ENCODE peak calls at places on chromosomes 13 and 19, in seven cellular contexts. One of them, this sample, is unnamed.

GRCh38 chr19:32809754-32810153 is 59.8 kb downstream of the SLC7A9 start:
- DNase-seq in hepatic stellate cell: no peak
- DNase-seq in IMR-90: no peak
- DNase-seq in colonic mucosa: no peak
- DNase-seq in neural crest cell: no peak
- DNase-seq in lower leg skin: no peak
- DNase-seq in cardiac fibroblast: no peak
- DNase-seq in this sample: no peak

GRCh38 chr13:59034198-59034597 is 1129.5 kb downstream of the DIAPH3 start:
- DNase-seq in hepatic stellate cell: no peak
- DNase-seq in IMR-90: no peak
- DNase-seq in colonic mucosa: no peak
- DNase-seq in neural crest cell: no peak
- DNase-seq in lower leg skin: no peak
- DNase-seq in cardiac fibroblast: no peak
- DNase-seq in this sample: no peak

GRCh38 chr19:16397791-16398529 is 73.3 kb downstream of the KLF2 start:
- DNase-seq in hepatic stellate cell: no peak
- DNase-seq in IMR-90: no peak
- DNase-seq in colonic mucosa: no peak
- DNase-seq in neural crest cell: no peak
- DNase-seq in lower leg skin: peak; percentile 51
- DNase-seq in cardiac fibroblast: peak; percentile 34
- DNase-seq in this sample: no peak

GRCh38 chr19:46821512-46822359 is 28.9 kb downstream of the AP2S1 start:
- DNase-seq in hepatic stellate cell: no peak
- DNase-seq in IMR-90: no peak
- DNase-seq in colonic mucosa: peak; percentile 58
- DNase-seq in neural crest cell: no peak
- DNase-seq in lower leg skin: no peak
- DNase-seq in cardiac fibroblast: no peak
- DNase-seq in this sample: peak; percentile 62

GRCh38 chr13:33728271-33729037 is 89.5 kb upstream of the RFC3 start:
- DNase-seq in hepatic stellate cell: no peak
- DNase-seq in IMR-90: no peak
- DNase-seq in colonic mucosa: no peak
- DNase-seq in neural crest cell: no peak
- DNase-seq in lower leg skin: no peak
- DNase-seq in cardiac fibroblast: peak; percentile 40
- DNase-seq in this sample: peak; percentile 27

GRCh38 chr13:114004416-114005205 is 30.7 kb upstream of the C13orf46 start:
- DNase-seq in hepatic stellate cell: no peak
- DNase-seq in IMR-90: peak; percentile 50
- DNase-seq in colonic mucosa: no peak
- DNase-seq in neural crest cell: no peak
- DNase-seq in lower leg skin: no peak
- DNase-seq in cardiac fibroblast: peak; percentile 87
- DNase-seq in this sample: no peak

GRCh38 chr13:30307194-30307965 is at the start of gene KATNAL1:
- DNase-seq in hepatic stellate cell: peak; percentile 74
- DNase-seq in IMR-90: peak; percentile 57
- DNase-seq in colonic mucosa: peak; percentile 78
- DNase-seq in neural crest cell: peak; percentile 73
- DNase-seq in lower leg skin: peak; percentile 57
- DNase-seq in cardiac fibroblast: peak; percentile 71
- DNase-seq in this sample: peak; percentile 86

GRCh38 chr19:47037766-47038165 is 10.7 kb downstream of the TMEM160 start:
- DNase-seq in hepatic stellate cell: no peak
- DNase-seq in IMR-90: no peak
- DNase-seq in colonic mucosa: no peak
- DNase-seq in neural crest cell: no peak
- DNase-seq in lower leg skin: no peak
- DNase-seq in cardiac fibroblast: no peak
- DNase-seq in this sample: peak; percentile 24

GRCh38 chr13:42129033-42129432 is 80.6 kb downstream of the DGKH start:
- DNase-seq in hepatic stellate cell: no peak
- DNase-seq in IMR-90: no peak
- DNase-seq in colonic mucosa: no peak
- DNase-seq in neural crest cell: no peak
- DNase-seq in lower leg skin: no peak
- DNase-seq in cardiac fibroblast: no peak
- DNase-seq in this sample: no peak

GRCh38 chr13:54029226-54029625 is 1000.6 kb downstream of the OLFM4 start:
- DNase-seq in hepatic stellate cell: no peak
- DNase-seq in IMR-90: no peak
- DNase-seq in colonic mucosa: no peak
- DNase-seq in neural crest cell: no peak
- DNase-seq in lower leg skin: no peak
- DNase-seq in cardiac fibroblast: peak; percentile 4
- DNase-seq in this sample: peak; percentile 20

GRCh38 chr19:14073925-14074838 is 1.6 kb downstream of the MISP3 start:
- DNase-seq in hepatic stellate cell: no peak
- DNase-seq in IMR-90: peak; percentile 25
- DNase-seq in colonic mucosa: peak; percentile 80
- DNase-seq in neural crest cell: no peak
- DNase-seq in lower leg skin: no peak
- DNase-seq in cardiac fibroblast: no peak
- DNase-seq in this sample: no peak

GRCh38 chr19:728011-728410 is 19.3 kb downstream of the PALM start:
- DNase-seq in hepatic stellate cell: peak; percentile 77
- DNase-seq in IMR-90: no peak
- DNase-seq in colonic mucosa: no peak
- DNase-seq in neural crest cell: no peak
- DNase-seq in lower leg skin: no peak
- DNase-seq in cardiac fibroblast: peak; percentile 60
- DNase-seq in this sample: no peak

GRCh38 chr19:47511681-47512080 is 3.2 kb downstream of the NAPA start:
- DNase-seq in hepatic stellate cell: peak; percentile 52
- DNase-seq in IMR-90: peak; percentile 61
- DNase-seq in colonic mucosa: no peak
- DNase-seq in neural crest cell: no peak
- DNase-seq in lower leg skin: no peak
- DNase-seq in cardiac fibroblast: peak; percentile 52
- DNase-seq in this sample: no peak

GRCh38 chr19:46862504-46862835 is 1.7 kb downstream of the ARHGAP35 start:
- DNase-seq in hepatic stellate cell: no peak
- DNase-seq in IMR-90: no peak
- DNase-seq in colonic mucosa: no peak
- DNase-seq in neural crest cell: no peak
- DNase-seq in lower leg skin: no peak
- DNase-seq in cardiac fibroblast: peak; percentile 31
- DNase-seq in this sample: no peak

GRCh38 chr13:97308735-97309429 is 86.7 kb downstream of the MBNL2 start:
- DNase-seq in hepatic stellate cell: no peak
- DNase-seq in IMR-90: peak; percentile 34
- DNase-seq in colonic mucosa: no peak
- DNase-seq in neural crest cell: no peak
- DNase-seq in lower leg skin: no peak
- DNase-seq in cardiac fibroblast: peak; percentile 33
- DNase-seq in this sample: no peak

GRCh38 chr13:89748716-89749115 is 1598.8 kb upstream of the MIR17HG start:
- DNase-seq in hepatic stellate cell: no peak
- DNase-seq in IMR-90: no peak
- DNase-seq in colonic mucosa: no peak
- DNase-seq in neural crest cell: no peak
- DNase-seq in lower leg skin: no peak
- DNase-seq in cardiac fibroblast: no peak
- DNase-seq in this sample: no peak

GRCh38 chr13:106555631-106556328 is 12.2 kb downstream of the ARGLU1 start:
- DNase-seq in hepatic stellate cell: no peak
- DNase-seq in IMR-90: peak; percentile 68
- DNase-seq in colonic mucosa: no peak
- DNase-seq in neural crest cell: no peak
- DNase-seq in lower leg skin: no peak
- DNase-seq in cardiac fibroblast: peak; percentile 48
- DNase-seq in this sample: no peak

GRCh38 chr13:78618411-78618810 is 15.1 kb upstream of the POU4F1 start:
- DNase-seq in hepatic stellate cell: no peak
- DNase-seq in IMR-90: no peak
- DNase-seq in colonic mucosa: no peak
- DNase-seq in neural crest cell: no peak
- DNase-seq in lower leg skin: no peak
- DNase-seq in cardiac fibroblast: no peak
- DNase-seq in this sample: no peak

GRCh38 chr13:27791146-27791900 is 960 bp upstream of the GSX1 start:
- DNase-seq in hepatic stellate cell: no peak
- DNase-seq in IMR-90: no peak
- DNase-seq in colonic mucosa: no peak
- DNase-seq in neural crest cell: no peak
- DNase-seq in lower leg skin: no peak
- DNase-seq in cardiac fibroblast: no peak
- DNase-seq in this sample: no peak

GRCh38 chr19:57672466-57672865 is 3.7 kb downstream of the ZSCAN4 start:
- DNase-seq in hepatic stellate cell: no peak
- DNase-seq in IMR-90: no peak
- DNase-seq in colonic mucosa: no peak
- DNase-seq in neural crest cell: no peak
- DNase-seq in lower leg skin: no peak
- DNase-seq in cardiac fibroblast: no peak
- DNase-seq in this sample: no peak

GRCh38 chr13:39144941-39145533 is 106.8 kb downstream of the NHLRC3 start:
- DNase-seq in hepatic stellate cell: peak; percentile 51
- DNase-seq in IMR-90: peak; percentile 70
- DNase-seq in colonic mucosa: peak; percentile 52
- DNase-seq in neural crest cell: peak; percentile 58
- DNase-seq in lower leg skin: peak; percentile 57
- DNase-seq in cardiac fibroblast: peak; percentile 84
- DNase-seq in this sample: peak; percentile 56

GRCh38 chr13:101115762-101116161 is 300.5 kb downstream of the NALCN start:
- DNase-seq in hepatic stellate cell: no peak
- DNase-seq in IMR-90: no peak
- DNase-seq in colonic mucosa: no peak
- DNase-seq in neural crest cell: no peak
- DNase-seq in lower leg skin: no peak
- DNase-seq in cardiac fibroblast: peak; percentile 26
- DNase-seq in this sample: no peak

GRCh38 chr19:19098084-19098702 is 34.4 kb downstream of the SLC25A42 start:
- DNase-seq in hepatic stellate cell: no peak
- DNase-seq in IMR-90: no peak
- DNase-seq in colonic mucosa: no peak
- DNase-seq in neural crest cell: no peak
- DNase-seq in lower leg skin: no peak
- DNase-seq in cardiac fibroblast: no peak
- DNase-seq in this sample: no peak

GRCh38 chr19:17553256-17553655 is 2.2 kb upstream of the COLGALT1 start:
- DNase-seq in hepatic stellate cell: peak; percentile 69
- DNase-seq in IMR-90: peak; percentile 95
- DNase-seq in colonic mucosa: peak; percentile 59
- DNase-seq in neural crest cell: no peak
- DNase-seq in lower leg skin: peak; percentile 86
- DNase-seq in cardiac fibroblast: peak; percentile 100
- DNase-seq in this sample: no peak

GRCh38 chr19:2549701-2550191 is 73.8 kb downstream of the GADD45B start:
- DNase-seq in hepatic stellate cell: peak; percentile 64
- DNase-seq in IMR-90: peak; percentile 88
- DNase-seq in colonic mucosa: peak; percentile 64
- DNase-seq in neural crest cell: no peak
- DNase-seq in lower leg skin: peak; percentile 94
- DNase-seq in cardiac fibroblast: peak; percentile 97
- DNase-seq in this sample: no peak

GRCh38 chr19:50890422-50891252 is 17.4 kb downstream of the KLK2 start:
- DNase-seq in hepatic stellate cell: no peak
- DNase-seq in IMR-90: peak; percentile 15
- DNase-seq in colonic mucosa: no peak
- DNase-seq in neural crest cell: no peak
- DNase-seq in lower leg skin: no peak
- DNase-seq in cardiac fibroblast: peak; percentile 41
- DNase-seq in this sample: no peak

GRCh38 chr13:32164622-32165268 is 133.2 kb downstream of the FRY start:
- DNase-seq in hepatic stellate cell: peak; percentile 18
- DNase-seq in IMR-90: peak; percentile 66
- DNase-seq in colonic mucosa: peak; percentile 48
- DNase-seq in neural crest cell: peak; percentile 32
- DNase-seq in lower leg skin: no peak
- DNase-seq in cardiac fibroblast: peak; percentile 86
- DNase-seq in this sample: peak; percentile 14

GRCh38 chr19:16330368-16330801 is 5.8 kb downstream of the KLF2 start:
- DNase-seq in hepatic stellate cell: peak; percentile 80
- DNase-seq in IMR-90: peak; percentile 90
- DNase-seq in colonic mucosa: peak; percentile 69
- DNase-seq in neural crest cell: no peak
- DNase-seq in lower leg skin: no peak
- DNase-seq in cardiac fibroblast: peak; percentile 92
- DNase-seq in this sample: peak; percentile 71

This sample was measured in GM13976.